ENCODE peak calls at places on chromosomes 16 and 17, in six cellular contexts. D is PC-9; A is CD4-positive, alpha-beta T cell; P is GM10248; T is fibroblast of mammary gland; W is nephron progenitor cell. R is an unnamed sample.

GRCh38 chr17:7440823-7441174 is 1.5 kb downstream of the FGF11 start:
- DNase-seq in D (no peak), A (no peak), P (peak), T (peak), W (no peak), R (no peak)

GRCh38 chr17:42325026-42325425 is 36.7 kb downstream of the STAT5A start:
- DNase-seq in D (peak), A (no peak), P (no peak), T (peak), W (no peak), R (no peak)

GRCh38 chr17:82361885-82362633 is 3.0 kb downstream of the TEX19 start:
- DNase-seq in D (no peak), A (no peak), P (no peak), T (no peak), W (no peak), R (no peak)

GRCh38 chr16:49498241-49499017 is 124.8 kb downstream of the C16orf78 start:
- DNase-seq in D (no peak), A (no peak), P (no peak), T (no peak), W (no peak), R (no peak)

GRCh38 chr17:37373530-37374159 is 2.1 kb upstream of the C17orf78 start:
- DNase-seq in D (peak), A (peak), P (peak), T (peak), W (peak), R (peak)

GRCh38 chr17:51322390-51323029 is 62.2 kb downstream of the UTP18 start:
- DNase-seq in D (no peak), A (no peak), P (no peak), T (peak), W (no peak), R (no peak)

GRCh38 chr16:74998481-74999207 is at the start of gene ZNRF1:
- DNase-seq in D (peak), A (peak), P (peak), T (peak), W (peak), R (peak)

GRCh38 chr17:42872251-42872965 is 21.4 kb downstream of the AOC3 start:
- DNase-seq in D (no peak), A (no peak), P (no peak), T (no peak), W (no peak), R (no peak)

GRCh38 chr17:75411328-75412067 is 6.0 kb upstream of the GRB2 start:
- DNase-seq in D (no peak), A (no peak), P (no peak), T (no peak), W (no peak), R (no peak)

GRCh38 chr17:77736207-77736600 is 222.3 kb upstream of the TNRC6C start:
- DNase-seq in D (no peak), A (no peak), P (no peak), T (no peak), W (peak), R (peak)

DNA sequence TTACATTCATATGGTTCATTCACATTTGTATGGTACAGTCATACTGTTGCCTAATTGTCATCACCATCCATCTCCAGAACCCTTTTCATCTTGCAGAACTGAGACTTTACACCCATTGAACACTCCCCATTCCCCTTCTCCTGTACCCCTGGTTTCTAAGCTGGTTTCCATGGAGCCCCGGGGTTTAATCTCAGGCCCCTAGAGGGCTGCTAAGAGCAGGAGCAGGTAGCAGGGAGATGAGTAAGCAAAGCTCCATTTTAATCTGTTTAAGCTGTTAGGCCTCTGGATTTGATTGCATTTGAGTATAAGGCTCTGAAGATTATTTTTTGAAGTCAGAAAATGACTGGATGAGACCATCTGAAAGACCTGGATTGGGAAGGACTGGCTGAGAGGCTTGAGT is 68.5 kb upstream of the RPL38 start:
- DNase-seq in D (no peak), A (no peak), P (no peak), T (no peak), W (no peak), R (no peak)
- TF ChIP-seq CTCF in D (no peak), A (no peak), P (no peak), T (no peak), W (no peak), R (no peak)

DNA sequence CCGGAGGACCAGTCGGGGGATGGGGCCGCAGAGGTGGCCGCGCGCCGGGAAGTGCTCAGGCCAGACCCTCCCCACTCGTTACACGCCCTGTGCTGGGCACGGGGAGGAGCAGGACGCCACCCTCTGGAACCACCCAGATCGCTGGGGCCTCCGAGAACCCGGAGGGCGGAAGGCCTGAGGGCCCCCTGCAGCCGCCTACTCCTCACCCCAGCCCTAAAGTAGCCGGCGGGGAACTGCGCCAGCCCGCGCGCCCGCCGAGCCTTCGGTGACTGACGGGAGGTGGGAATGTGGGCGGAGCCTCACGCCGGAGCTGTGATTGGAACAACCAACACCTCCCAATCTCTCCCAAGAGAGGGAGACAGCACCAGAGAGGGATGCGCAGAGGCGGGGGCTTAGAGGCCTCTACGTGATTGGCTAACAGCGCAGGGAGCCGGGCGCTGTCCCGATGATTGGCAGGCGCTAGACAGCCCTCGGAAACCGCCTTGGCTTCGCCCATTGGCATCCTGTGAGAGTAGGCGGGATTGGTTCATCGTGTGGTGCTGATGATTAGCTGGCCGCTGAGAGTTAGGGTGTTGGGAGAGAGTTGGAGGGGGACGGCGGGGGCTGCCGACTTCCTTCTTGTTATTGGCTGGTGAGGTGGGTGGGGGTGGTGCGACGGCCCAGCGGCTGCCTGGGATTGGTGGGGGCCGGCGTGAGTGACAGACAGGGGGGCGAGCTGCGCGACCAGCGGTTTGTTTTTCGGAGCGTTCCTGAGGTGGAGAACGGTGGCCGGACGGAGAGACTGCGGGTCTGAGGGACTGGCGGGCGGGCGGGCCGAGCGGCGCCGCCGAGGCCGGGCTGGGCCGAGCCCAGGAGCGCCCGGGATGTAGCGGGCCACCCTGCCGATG is at the start of gene MAP3K3:
- DNase-seq in D (peak), A (peak), P (peak), T (peak), W (peak), R (peak)
- TF ChIP-seq CTCF in D (no peak), A (no peak), P (peak), T (no peak), W (no peak), R (no peak)

GRCh38 chr17:64240261-64240740 is 22.8 kb downstream of the TEX2 start:
- DNase-seq in D (no peak), A (no peak), P (no peak), T (no peak), W (no peak), R (no peak)
- TF ChIP-seq CTCF in D (no peak), A (no peak), P (no peak), T (no peak), W (no peak), R (peak)

GRCh38 chr17:69936996-69937395 is 138.0 kb upstream of the KCNJ16 start:
- DNase-seq in D (no peak), A (no peak), P (no peak), T (no peak), W (no peak), R (no peak)
- TF ChIP-seq CTCF in D (no peak), A (no peak), P (no peak), T (no peak), W (no peak), R (no peak)

DNA sequence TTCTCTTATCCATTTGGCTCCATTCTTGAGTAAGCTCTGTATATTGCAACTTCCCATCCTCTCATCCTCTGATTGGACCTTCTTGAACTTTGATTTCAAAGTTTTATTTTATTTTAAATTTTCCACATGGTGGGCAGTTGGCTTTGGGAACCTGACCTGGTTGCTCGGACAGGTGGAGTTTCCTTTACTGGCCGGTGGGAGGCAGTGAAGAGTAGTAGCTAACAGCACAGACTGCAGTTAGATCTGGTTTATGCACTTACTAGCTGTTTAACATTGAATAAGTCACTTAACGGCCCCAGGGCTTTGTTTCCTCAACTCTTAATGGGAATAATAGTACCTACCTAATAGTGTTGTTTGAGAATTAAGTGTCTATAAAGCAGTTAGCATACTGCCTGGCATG is 92.8 kb downstream of the GPR139 start:
- DNase-seq in D (no peak), A (no peak), P (no peak), T (peak), W (peak), R (no peak)
- TF ChIP-seq CTCF in D (peak), A (no peak), P (peak), T (peak), W (peak), R (peak)

GRCh38 chr17:44385287-44386181 is 3.9 kb downstream of the ITGA2B start:
- DNase-seq in D (peak), A (peak), P (peak), T (peak), W (peak), R (peak)
- TF ChIP-seq CTCF in D (no peak), A (no peak), P (peak), T (no peak), W (no peak), R (peak)

DNA sequence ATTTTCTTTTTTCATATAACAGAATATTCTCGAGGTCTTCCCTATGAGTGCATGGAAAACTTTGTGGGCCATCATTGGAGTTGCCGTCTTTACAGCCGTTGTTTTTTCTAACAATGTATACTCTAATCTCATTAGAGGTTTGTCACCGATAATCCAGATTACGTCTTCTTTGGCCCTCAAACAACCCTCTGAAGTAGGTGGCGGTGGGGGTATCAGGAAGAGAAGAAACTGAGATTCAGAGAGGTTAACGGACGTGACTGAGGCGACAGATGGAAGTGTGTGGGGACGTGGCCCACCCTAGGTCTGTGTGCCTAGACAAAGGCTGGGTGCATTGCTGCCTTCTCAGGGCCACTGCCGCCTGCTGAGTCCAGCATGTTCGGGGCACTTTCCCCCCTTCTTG is 63.7 kb downstream of the RPTOR start:
- DNase-seq in D (no peak), A (no peak), P (no peak), T (no peak), W (no peak), R (no peak)
- TF ChIP-seq CTCF in D (no peak), A (no peak), P (no peak), T (no peak), W (no peak), R (no peak)